ENCODE peak calls at places on chromosomes 11 and 22, in ten cellular contexts. E is neuronal stem cell, V is mesenchymal stem cell, T is right cardiac atrium, J is body of pancreas, Q is spleen, L is small intestine, X is cardiac muscle cell, D is thyroid gland, A is heart left ventricle. N is an unnamed sample.

GRCh38 chr11:2393941-2394817 is 6.4 kb upstream of the TSSC4 start:
- DNase-seq in E (no peak), V (no peak), T (peak; percentile 55), J (no peak), Q (peak; percentile 92), L (no peak), X (no peak), D (no peak), A (no peak), N (no peak)

GRCh38 chr11:96426356-96427103 is 36.7 kb downstream of the JRKL start:
- DNase-seq in E (peak; percentile 44), V (peak; percentile 54), T (no peak), J (no peak), Q (no peak), L (peak; percentile 26), X (peak; percentile 55), D (no peak), A (no peak), N (peak; percentile 71)

GRCh38 chr11:65945430-65945911 is at the start of gene TSGA10IP:
- DNase-seq in E (peak; percentile 57), V (no peak), T (no peak), J (no peak), Q (no peak), L (no peak), X (no peak), D (peak; percentile 20), A (no peak), N (no peak)

GRCh38 chr11:129960216-129961214 is 42.1 kb downstream of the PRDM10 start:
- DNase-seq in E (no peak), V (peak; percentile 89), T (no peak), J (no peak), Q (no peak), L (peak; percentile 52), X (no peak), D (no peak), A (no peak), N (no peak)

GRCh38 chr11:65425105-65425970 is 2.7 kb downstream of the NEAT1 start:
- DNase-seq in E (no peak), V (peak; percentile 81), T (peak; percentile 44), J (peak; percentile 54), Q (peak; percentile 85), L (peak; percentile 84), X (no peak), D (no peak), A (peak; percentile 40), N (peak; percentile 86)

GRCh38 chr11:108571001-108571400 is 22.6 kb downstream of the EXPH5 start:
- DNase-seq in E (no peak), V (no peak), T (no peak), J (no peak), Q (no peak), L (no peak), X (no peak), D (no peak), A (no peak), N (no peak)

GRCh38 chr11:134277176-134278001 is 1.2 kb downstream of the GLB1L3 start:
- DNase-seq in E (no peak), V (no peak), T (no peak), J (no peak), Q (no peak), L (no peak), X (no peak), D (no peak), A (no peak), N (no peak)

GRCh38 chr22:50581950-50582561 is 593 bp downstream of the CHKB start:
- DNase-seq in E (no peak), V (peak; percentile 29), T (no peak), J (no peak), Q (no peak), L (peak; percentile 25), X (no peak), D (no peak), A (no peak), N (no peak)

GRCh38 chr11:72013765-72014711 is 15.3 kb downstream of the IL18BP start:
- DNase-seq in E (no peak), V (no peak), T (peak; percentile 62), J (no peak), Q (no peak), L (no peak), X (no peak), D (no peak), A (no peak), N (no peak)

GRCh38 chr22:33758125-33758483 is 162.2 kb downstream of the LARGE1 start:
- DNase-seq in E (no peak), V (no peak), T (no peak), J (no peak), Q (no peak), L (no peak), X (no peak), D (no peak), A (no peak), N (no peak)

GRCh38 chr11:42043312-42043711 is 583.9 kb upstream of the LRRC4C start:
- DNase-seq in E (no peak), V (no peak), T (no peak), J (no peak), Q (no peak), L (no peak), X (no peak), D (no peak), A (no peak), N (no peak)

GRCh38 chr22:29199702-29200400 is 5.8 kb upstream of the EMID1 start:
- DNase-seq in E (no peak), V (no peak), T (no peak), J (no peak), Q (no peak), L (no peak), X (no peak), D (no peak), A (no peak), N (no peak)

GRCh38 chr22:40345801-40346177 is 511 bp upstream of the ADSL start:
- DNase-seq in E (no peak), V (no peak), T (peak; percentile 77), J (peak; percentile 22), Q (peak; percentile 85), L (peak; percentile 60), X (peak; percentile 47), D (no peak), A (peak; percentile 24), N (peak; percentile 75)

GRCh38 chr22:47010211-47010610 is 247.8 kb downstream of the TBC1D22A start:
- DNase-seq in E (no peak), V (no peak), T (no peak), J (no peak), Q (no peak), L (peak; percentile 7), X (no peak), D (no peak), A (no peak), N (no peak)

GRCh38 chr11:7413961-7414728 is 71.2 kb upstream of the OLFML1 start:
- DNase-seq in E (no peak), V (peak; percentile 26), T (no peak), J (no peak), Q (no peak), L (no peak), X (no peak), D (no peak), A (no peak), N (no peak)

GRCh38 chr11:121035823-121036222 is 11.9 kb downstream of the TBCEL start:
- DNase-seq in E (no peak), V (peak; percentile 54), T (no peak), J (no peak), Q (no peak), L (no peak), X (no peak), D (no peak), A (no peak), N (no peak)

GRCh38 chr22:22031571-22031970 is 49.0 kb upstream of the TOP3B start:
- DNase-seq in E (no peak), V (no peak), T (no peak), J (no peak), Q (no peak), L (no peak), X (no peak), D (no peak), A (no peak), N (no peak)
- H3K4me1 ChIP-seq in E (peaks cover 16% of the 10 kb centered on the region), V (no peaks in the 10 kb centered on the region), T (peaks cover 6% of the 10 kb centered on the region), J (no peaks in the 10 kb centered on the region), Q (peaks cover 47% of the 10 kb centered on the region), L (no peaks in the 10 kb centered on the region), X (peaks cover 4% of the 10 kb centered on the region), D (no peaks in the 10 kb centered on the region), A (peaks cover 4% of the 10 kb centered on the region), N (no peaks in the 10 kb centered on the region)

DNA sequence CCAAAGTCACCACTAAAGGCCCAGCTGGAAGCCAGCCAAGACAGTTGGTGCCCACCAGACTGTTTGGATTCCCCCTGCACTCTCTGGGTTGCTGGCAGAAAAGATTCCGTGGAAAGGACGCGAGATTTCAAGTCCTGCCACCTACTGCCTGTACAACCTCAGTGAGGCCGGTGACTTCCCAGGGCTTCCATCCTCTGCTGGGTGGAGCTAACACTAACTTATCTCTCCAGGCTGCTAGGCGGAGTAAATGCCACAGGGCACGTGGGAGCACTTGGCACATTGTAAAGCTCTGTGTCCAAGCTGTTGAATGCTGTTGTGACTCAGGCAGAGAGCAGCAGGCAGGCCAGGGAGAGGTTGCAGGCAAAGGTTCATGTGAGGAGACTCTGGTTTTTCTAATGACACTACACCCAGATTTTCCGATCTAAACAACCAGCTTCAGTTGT is 50.9 kb upstream of the CDON start:
- DNase-seq in E (no peak), V (peak; percentile 97), T (peak; percentile 94), J (peak; percentile 93), Q (peak; percentile 59), L (peak; percentile 99), X (peak; percentile 88), D (peak; percentile 98), A (peak; percentile 84), N (peak; percentile 82)
- H3K4me1 ChIP-seq in E (peaks cover 4% of the 10 kb centered on the region), V (peaks cover 22% of the 10 kb centered on the region), T (peaks cover 34% of the 10 kb centered on the region), J (peaks cover 41% of the 10 kb centered on the region), Q (peaks cover 5% of the 10 kb centered on the region), L (peaks cover 9% of the 10 kb centered on the region), X (peaks cover 20% of the 10 kb centered on the region), D (peaks cover 76% of the 10 kb centered on the region), A (peaks cover 44% of the 10 kb centered on the region), N (peaks cover 41% of the 10 kb centered on the region)

DNA sequence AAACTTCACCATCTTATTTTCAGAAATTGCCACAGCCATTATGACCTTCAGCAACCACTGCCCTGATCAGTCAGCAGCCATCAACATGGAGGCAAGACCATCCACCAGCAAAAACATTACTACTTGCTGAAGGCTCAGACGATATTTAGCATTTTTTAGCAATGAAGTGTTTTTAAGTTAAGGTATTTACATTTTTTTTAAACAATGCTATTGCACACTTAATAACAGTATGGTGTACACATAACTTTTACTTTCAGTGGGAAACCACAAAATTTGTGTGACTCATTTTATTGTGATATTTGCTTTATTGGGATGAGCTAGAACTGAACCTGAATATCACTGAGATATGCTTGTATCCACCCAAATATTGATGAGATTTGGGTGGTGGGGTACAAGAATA is 110.9 kb downstream of the TSPAN18 start:
- DNase-seq in E (no peak), V (no peak), T (no peak), J (no peak), Q (no peak), L (no peak), X (no peak), D (no peak), A (no peak), N (no peak)
- H3K4me1 ChIP-seq in E (peaks cover 21% of the 10 kb centered on the region), V (peaks cover 14% of the 10 kb centered on the region), T (peaks cover 19% of the 10 kb centered on the region), J (peaks cover 15% of the 10 kb centered on the region), Q (peaks cover 24% of the 10 kb centered on the region), L (no peaks in the 10 kb centered on the region), X (peaks cover 5% of the 10 kb centered on the region), D (peaks cover 65% of the 10 kb centered on the region), A (peaks cover 20% of the 10 kb centered on the region), N (no peaks in the 10 kb centered on the region)

DNA sequence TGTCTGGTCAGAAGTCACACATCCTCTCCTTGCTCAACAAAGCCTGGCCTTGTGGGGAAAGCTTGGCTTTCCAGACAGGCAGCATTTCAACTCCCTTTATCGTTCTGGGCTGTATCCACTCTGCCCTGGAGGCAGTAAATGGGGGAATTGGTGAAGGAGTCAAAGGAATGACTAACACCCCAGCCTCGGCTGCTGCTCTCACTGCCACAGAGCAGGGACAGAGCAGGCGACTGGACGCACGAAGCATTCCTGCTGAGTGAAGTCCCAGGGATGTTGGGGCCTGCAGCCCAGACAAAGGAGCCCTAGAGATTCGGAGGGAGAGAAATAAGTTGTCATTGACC is 52.7 kb downstream of the WNT11 start:
- DNase-seq in E (no peak), V (peak; percentile 35), T (peak; percentile 70), J (no peak), Q (no peak), L (no peak), X (no peak), D (no peak), A (no peak), N (no peak)
- H3K4me1 ChIP-seq in E (no peaks in the 10 kb centered on the region), V (peaks cover 6% of the 10 kb centered on the region), T (peaks cover 3% of the 10 kb centered on the region), J (peaks cover 21% of the 10 kb centered on the region), Q (peaks cover 27% of the 10 kb centered on the region), L (no peaks in the 10 kb centered on the region), X (peaks cover 4% of the 10 kb centered on the region), D (peaks cover 12% of the 10 kb centered on the region), A (peaks cover 4% of the 10 kb centered on the region), N (no peaks in the 10 kb centered on the region)

N was measured in A673.